ENCODE peak calls at places on chromosomes 7 and 10, in five cellular contexts. O is hepatocyte, E is HFFc6, D is uterus, T is anterior cingulate cortex. H is an unnamed sample.

GRCh38 chr7:34748244-34749039 is 90.4 kb downstream of the NPSR1 start:
- DNase-seq in O (peak), E (peak), D (no peak), T (no peak), H (no peak)

GRCh38 chr10:71727429-71728217 is 8.0 kb upstream of the C10orf105 start:
- DNase-seq in O (peak), E (no peak), D (peak), T (no peak), H (peak)

GRCh38 chr7:47227762-47228177 is 354.1 kb downstream of the TNS3 start:
- DNase-seq in O (peak), E (peak), D (peak), T (no peak), H (peak)

GRCh38 chr7:80918406-80918805 is 445 bp downstream of the SEMA3C start:
- DNase-seq in O (peak), E (no peak), D (no peak), T (no peak), H (peak)

GRCh38 chr10:61902448-61903183 is 1.1 kb downstream of the ARID5B start:
- DNase-seq in O (peak), E (peak), D (peak), T (peak), H (peak)

GRCh38 chr7:47536705-47537611 is 45.0 kb downstream of the TNS3 start:
- DNase-seq in O (peak), E (peak), D (peak), T (no peak), H (no peak)

GRCh38 chr10:75994332-75995040 is 563.1 kb downstream of the LRMDA start:
- DNase-seq in O (no peak), E (no peak), D (no peak), T (no peak), H (no peak)

GRCh38 chr10:61847087-61847486 is 54.4 kb upstream of the ARID5B start:
- DNase-seq in O (no peak), E (no peak), D (no peak), T (no peak), H (no peak)

GRCh38 chr10:13560597-13560996 is 26.2 kb upstream of the PRPF18 start:
- DNase-seq in O (no peak), E (no peak), D (no peak), T (no peak), H (no peak)

GRCh38 chr7:35286986-35287385 is 33.1 kb upstream of the TBX20 start:
- DNase-seq in O (no peak), E (no peak), D (no peak), T (no peak), H (no peak)